ENCODE peak calls at places on chromosomes 13 and 19, in four cellular contexts. One of them, this sample, is unnamed.

GRCh38 chr19:19849056-19849455 is 16.6 kb upstream of the ZNF253 start:
- DNase-seq in right lobe of liver: no peak
- DNase-seq in uterus: no peak
- DNase-seq in brain microvascular endothelial cell: no peak
- DNase-seq in this sample: no peak

GRCh38 chr19:39480337-39481228 is at the start of gene TIMM50:
- DNase-seq in right lobe of liver: peak; percentile 97
- DNase-seq in uterus: peak; percentile 96
- DNase-seq in brain microvascular endothelial cell: peak; percentile 96
- DNase-seq in this sample: peak; percentile 93

GRCh38 chr13:98275711-98276171 is 98.7 kb upstream of the RNF113B start:
- DNase-seq in right lobe of liver: no peak
- DNase-seq in uterus: no peak
- DNase-seq in brain microvascular endothelial cell: no peak
- DNase-seq in this sample: no peak

GRCh38 chr19:34269968-34270621 is 15.7 kb downstream of the GARRE1 start:
- DNase-seq in right lobe of liver: peak; percentile 55
- DNase-seq in uterus: peak; percentile 24
- DNase-seq in brain microvascular endothelial cell: peak; percentile 48
- DNase-seq in this sample: peak; percentile 87

GRCh38 chr19:13095393-13095784 is 7.3 kb downstream of the LYL1 start:
- DNase-seq in right lobe of liver: peak; percentile 53
- DNase-seq in uterus: no peak
- DNase-seq in brain microvascular endothelial cell: no peak
- DNase-seq in this sample: no peak

GRCh38 chr19:48806518-48806817 is 4.4 kb downstream of the BCAT2 start:
- DNase-seq in right lobe of liver: no peak
- DNase-seq in uterus: peak; percentile 51
- DNase-seq in brain microvascular endothelial cell: peak; percentile 45
- DNase-seq in this sample: no peak

GRCh38 chr19:4737955-4738580 is 14.4 kb upstream of the DPP9 start:
- DNase-seq in right lobe of liver: no peak
- DNase-seq in uterus: no peak
- DNase-seq in brain microvascular endothelial cell: no peak
- DNase-seq in this sample: no peak

GRCh38 chr13:76937416-76937815 is 10.9 kb upstream of the ACOD1 start:
- DNase-seq in right lobe of liver: no peak
- DNase-seq in uterus: no peak
- DNase-seq in brain microvascular endothelial cell: peak; percentile 96
- DNase-seq in this sample: peak; percentile 92

GRCh38 chr13:105603283-105603682 is 932.2 kb downstream of the EFNB2 start:
- DNase-seq in right lobe of liver: no peak
- DNase-seq in uterus: no peak
- DNase-seq in brain microvascular endothelial cell: no peak
- DNase-seq in this sample: no peak

GRCh38 chr13:66195238-66195637 is 1034.9 kb downstream of the PCDH9 start:
- DNase-seq in right lobe of liver: no peak
- DNase-seq in uterus: no peak
- DNase-seq in brain microvascular endothelial cell: no peak
- DNase-seq in this sample: no peak

GRCh38 chr13:95117092-95117491 is 184.2 kb downstream of the ABCC4 start:
- DNase-seq in right lobe of liver: no peak
- DNase-seq in uterus: no peak
- DNase-seq in brain microvascular endothelial cell: no peak
- DNase-seq in this sample: no peak

GRCh38 chr19:14166448-14166847 is 30.1 kb upstream of the ASF1B start:
- DNase-seq in right lobe of liver: no peak
- DNase-seq in uterus: no peak
- DNase-seq in brain microvascular endothelial cell: no peak
- DNase-seq in this sample: no peak

GRCh38 chr13:49869514-49869913 is 66.6 kb downstream of the SPRYD7 start:
- DNase-seq in right lobe of liver: no peak
- DNase-seq in uterus: no peak
- DNase-seq in brain microvascular endothelial cell: peak; percentile 40
- DNase-seq in this sample: peak; percentile 18
- TF ChIP-seq CTCF in right lobe of liver: peak; percentile 44
- TF ChIP-seq CTCF in uterus: no peak
- TF ChIP-seq CTCF in brain microvascular endothelial cell: peak; percentile 75
- TF ChIP-seq CTCF in this sample: peak; percentile 62

GRCh38 chr13:102394158-102395053 is 7.4 kb downstream of the FGF14 start:
- DNase-seq in right lobe of liver: peak; percentile 97
- DNase-seq in uterus: peak; percentile 95
- DNase-seq in brain microvascular endothelial cell: peak; percentile 45
- DNase-seq in this sample: no peak
- TF ChIP-seq CTCF in right lobe of liver: peak; percentile 50
- TF ChIP-seq CTCF in uterus: no peak
- TF ChIP-seq CTCF in brain microvascular endothelial cell: peak; percentile 48
- TF ChIP-seq CTCF in this sample: no peak

GRCh38 chr19:56221851-56222250 is 19.8 kb downstream of the ZSCAN5C start:
- DNase-seq in right lobe of liver: no peak
- DNase-seq in uterus: no peak
- DNase-seq in brain microvascular endothelial cell: no peak
- DNase-seq in this sample: no peak
- TF ChIP-seq CTCF in right lobe of liver: no peak
- TF ChIP-seq CTCF in uterus: no peak
- TF ChIP-seq CTCF in brain microvascular endothelial cell: no peak
- TF ChIP-seq CTCF in this sample: no peak

DNA sequence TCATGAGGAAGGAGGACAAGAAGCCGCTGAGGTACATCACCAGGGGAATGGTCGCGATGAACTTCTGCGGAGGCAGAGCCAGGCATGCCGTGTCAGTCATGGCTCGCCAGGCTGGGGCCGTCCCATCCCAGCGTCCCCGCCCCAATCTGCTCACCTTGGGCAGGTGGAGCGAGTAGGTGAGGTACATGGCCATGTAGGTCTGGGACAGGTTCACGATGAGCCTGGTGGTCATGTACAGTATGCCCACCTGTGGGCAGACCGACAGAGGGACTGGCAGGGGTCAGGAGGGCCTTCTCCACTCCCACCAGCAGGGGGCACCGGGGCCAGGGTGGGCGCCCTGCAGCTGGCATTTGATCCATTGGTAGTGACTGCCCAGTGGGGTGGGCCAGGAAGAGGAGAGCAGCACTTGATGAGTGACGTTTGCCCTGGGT is 8.3 kb downstream of the TEKTIP1 start:
- DNase-seq in right lobe of liver: no peak
- DNase-seq in uterus: no peak
- DNase-seq in brain microvascular endothelial cell: no peak
- DNase-seq in this sample: no peak
- TF ChIP-seq CTCF in right lobe of liver: peak; percentile 39
- TF ChIP-seq CTCF in uterus: no peak
- TF ChIP-seq CTCF in brain microvascular endothelial cell: peak; percentile 80
- TF ChIP-seq CTCF in this sample: peak; percentile 92

GRCh38 chr19:55377356-55378131 is 918 bp downstream of the TMEM190 start:
- DNase-seq in right lobe of liver: no peak
- DNase-seq in uterus: no peak
- DNase-seq in brain microvascular endothelial cell: no peak
- DNase-seq in this sample: no peak
- TF ChIP-seq CTCF in right lobe of liver: no peak
- TF ChIP-seq CTCF in uterus: no peak
- TF ChIP-seq CTCF in brain microvascular endothelial cell: no peak
- TF ChIP-seq CTCF in this sample: no peak